ENCODE peak calls at places on chromosomes 2 and 18, in six cellular contexts. L is hepatocyte, C is GM23248, J is HepG2, G is neural progenitor cell, W is fibroblast of lung. Q is an unnamed sample.

GRCh38 chr2:5914831-5915611 is 222.8 kb downstream of the SOX11 start:
- DNase-seq in L (peak; percentile 74), C (peak; percentile 3), J (no peak), G (peak; percentile 73), W (peak; percentile 78), Q (no peak)

GRCh38 chr2:31386648-31387047 is 27.9 kb downstream of the XDH start:
- DNase-seq in L (no peak), C (peak; percentile 19), J (peak; percentile 11), G (peak; percentile 36), W (peak; percentile 11), Q (no peak)

GRCh38 chr2:219417374-219417773 is 803 bp upstream of the DES start:
- DNase-seq in L (no peak), C (no peak), J (no peak), G (no peak), W (no peak), Q (no peak)

GRCh38 chr2:171432969-171433762 is 624 bp downstream of the METTL8 start:
- DNase-seq in L (peak; percentile 65), C (peak; percentile 66), J (peak; percentile 83), G (peak; percentile 56), W (peak; percentile 35), Q (no peak)

GRCh38 chr2:228181098-228182019 is at the start of gene SPHKAP:
- DNase-seq in L (peak; percentile 17), C (peak; percentile 26), J (no peak), G (peak; percentile 60), W (peak; percentile 14), Q (no peak)

GRCh38 chr18:25453556-25454269 is 101.7 kb upstream of the ZNF521 start:
- DNase-seq in L (peak; percentile 29), C (peak; percentile 80), J (no peak), G (no peak), W (peak; percentile 62), Q (no peak)

GRCh38 chr18:36127866-36128845 is 984 bp downstream of the SLC39A6 start:
- DNase-seq in L (peak; percentile 46), C (peak; percentile 65), J (peak; percentile 23), G (peak; percentile 55), W (peak; percentile 58), Q (peak; percentile 37)

GRCh38 chr2:85772019-85772745 is 18.4 kb downstream of the ATOH8 start:
- DNase-seq in L (peak; percentile 95), C (peak; percentile 99), J (peak; percentile 97), G (peak; percentile 75), W (peak; percentile 100), Q (peak; percentile 100)

GRCh38 chr2:160492401-160493226 is 993 bp downstream of the RBMS1 start:
- DNase-seq in L (peak; percentile 89), C (peak; percentile 85), J (peak; percentile 99), G (peak; percentile 95), W (peak; percentile 72), Q (peak; percentile 72)

GRCh38 chr2:121173112-121173511 is 111.9 kb downstream of the TFCP2L1 start:
- DNase-seq in L (no peak), C (no peak), J (no peak), G (no peak), W (no peak), Q (no peak)

GRCh38 chr2:241950878-241951331 is 81.4 kb downstream of the RTP5 start:
- DNase-seq in L (peak; percentile 89), C (peak; percentile 81), J (peak; percentile 71), G (peak; percentile 94), W (peak; percentile 70), Q (peak; percentile 49)

GRCh38 chr2:151302286-151302878 is 12.9 kb upstream of the NMI start:
- DNase-seq in L (no peak), C (peak; percentile 43), J (no peak), G (no peak), W (no peak), Q (no peak)

GRCh38 chr2:210302326-210302725 is 12.6 kb downstream of the MYL1 start:
- DNase-seq in L (no peak), C (peak; percentile 1), J (no peak), G (no peak), W (no peak), Q (no peak)

GRCh38 chr2:197107291-197108269 is 181.1 kb upstream of the PGAP1 start:
- DNase-seq in L (no peak), C (peak; percentile 54), J (no peak), G (no peak), W (peak; percentile 62), Q (peak; percentile 12)

GRCh38 chr2:53075760-53076159 is 691.8 kb upstream of the CHAC2 start:
- DNase-seq in L (no peak), C (no peak), J (no peak), G (no peak), W (peak; percentile 8), Q (no peak)

GRCh38 chr2:160876029-160876428 is 284.2 kb upstream of the TANK start:
- DNase-seq in L (no peak), C (no peak), J (no peak), G (no peak), W (no peak), Q (no peak)

GRCh38 chr2:231905026-231905425 is 21.2 kb downstream of the NPPC start:
- DNase-seq in L (no peak), C (no peak), J (no peak), G (no peak), W (no peak), Q (no peak)

GRCh38 chr2:102085238-102085637 is 57.3 kb upstream of the IL1R1 start:
- DNase-seq in L (no peak), C (no peak), J (no peak), G (no peak), W (no peak), Q (no peak)

GRCh38 chr18:911025-911424 is 6.4 kb downstream of the ADCYAP1 start:
- DNase-seq in L (no peak), C (no peak), J (no peak), G (no peak), W (no peak), Q (no peak)

GRCh38 chr18:28030458-28030857 is 146.5 kb downstream of the CDH2 start:
- DNase-seq in L (no peak), C (no peak), J (no peak), G (no peak), W (no peak), Q (no peak)

GRCh38 chr18:78939105-78939504 is 40.5 kb upstream of the SALL3 start:
- DNase-seq in L (no peak), C (no peak), J (no peak), G (no peak), W (no peak), Q (no peak)

GRCh38 chr2:219175928-219176817 is 552 bp downstream of the CNPPD1 start:
- DNase-seq in L (peak; percentile 71), C (peak; percentile 70), J (no peak), G (peak; percentile 81), W (peak; percentile 27), Q (peak; percentile 62)

GRCh38 chr2:155080394-155080793 is 381.9 kb downstream of the KCNJ3 start:
- DNase-seq in L (no peak), C (no peak), J (no peak), G (no peak), W (no peak), Q (no peak)

GRCh38 chr18:63409301-63409700 is 13.0 kb downstream of the VPS4B start:
- DNase-seq in L (no peak), C (no peak), J (no peak), G (no peak), W (peak; percentile 73), Q (no peak)

GRCh38 chr2:218975060-218975777 is 9.8 kb downstream of the FEV start:
- DNase-seq in L (no peak), C (no peak), J (no peak), G (no peak), W (no peak), Q (no peak)

GRCh38 chr2:17976871-17977746 is 98.6 kb downstream of the KCNS3 start:
- DNase-seq in L (peak; percentile 14), C (peak; percentile 97), J (no peak), G (no peak), W (peak; percentile 100), Q (no peak)

GRCh38 chr2:149743842-149744468 is 156.4 kb upstream of the MMADHC start:
- DNase-seq in L (no peak), C (peak; percentile 94), J (no peak), G (no peak), W (peak; percentile 92), Q (no peak)

GRCh38 chr2:72649810-72650209 is 176.0 kb downstream of the EXOC6B start:
- DNase-seq in L (no peak), C (no peak), J (no peak), G (no peak), W (no peak), Q (no peak)

GRCh38 chr2:33616873-33617272 is 17.8 kb upstream of the FAM98A start:
- DNase-seq in L (no peak), C (no peak), J (no peak), G (no peak), W (peak; percentile 19), Q (no peak)

GRCh38 chr2:188414412-188414811 is 122.7 kb downstream of the GULP1 start:
- DNase-seq in L (no peak), C (peak; percentile 36), J (no peak), G (no peak), W (peak; percentile 78), Q (no peak)

DNA sequence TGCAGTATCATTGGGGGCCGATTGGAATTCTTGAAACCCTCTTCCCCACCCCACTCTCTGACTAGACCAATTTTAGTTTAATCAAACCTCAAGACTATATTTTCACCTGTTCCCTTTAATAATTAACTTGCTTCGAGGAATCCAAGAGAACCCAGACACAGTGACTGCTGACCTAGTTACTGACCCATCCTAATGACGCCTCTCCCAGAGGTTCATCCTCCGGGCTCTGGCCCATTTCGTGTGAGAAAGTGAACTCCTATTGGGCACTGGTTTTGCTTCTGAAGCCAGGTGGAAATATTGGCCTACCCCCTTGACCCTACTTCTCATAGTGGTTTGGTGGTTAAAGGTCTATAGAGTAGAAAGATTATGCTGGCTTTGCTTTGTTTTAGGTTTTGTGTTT is 39.9 kb downstream of the RPL37A start:
- DNase-seq in L (no peak), C (no peak), J (no peak), G (no peak), W (no peak), Q (no peak)
- TF ChIP-seq EZH2 in L (no peak), C (no peak), J (no peak), G (no peak), W (no peak), Q (no peak)

DNA sequence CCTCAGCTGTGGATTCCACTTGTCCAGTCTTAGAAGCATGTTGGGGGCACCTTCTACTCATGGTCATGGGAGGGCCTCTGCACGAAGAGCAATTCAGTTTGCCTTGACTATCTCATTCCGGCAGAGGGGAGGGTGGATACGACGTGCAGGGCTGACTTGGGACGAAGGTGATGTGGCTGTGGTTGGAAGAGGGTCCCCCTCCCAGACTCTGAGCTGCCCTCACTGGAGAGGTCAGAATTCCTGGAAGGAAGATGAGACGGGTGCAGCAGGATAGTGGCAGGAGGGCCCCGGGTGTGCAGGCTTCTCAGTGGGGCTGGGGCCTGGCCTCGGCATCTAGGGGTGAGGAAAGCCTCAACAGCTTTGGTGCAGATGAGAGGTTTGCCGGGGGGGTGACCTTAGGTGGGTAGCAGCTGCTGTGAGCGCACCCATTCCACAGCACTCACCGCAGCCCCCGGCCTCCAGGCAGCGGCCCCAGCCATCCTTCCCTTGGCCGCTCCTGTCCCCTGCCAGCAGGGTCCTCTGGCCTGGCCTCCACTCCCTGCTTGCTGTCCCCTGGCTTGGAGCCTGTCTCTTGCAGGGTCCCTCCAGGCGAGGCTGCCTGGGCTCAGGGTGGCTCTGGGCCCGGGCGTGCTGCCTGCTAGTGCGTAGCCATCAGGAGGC is 3.2 kb downstream of the RNPEPL1 start:
- DNase-seq in L (no peak), C (no peak), J (no peak), G (no peak), W (no peak), Q (no peak)
- H3K79me2 ChIP-seq in L (peaks cover 27% of the 10 kb centered on the region), C (peaks cover 13% of the 10 kb centered on the region), J (peaks cover 22% of the 10 kb centered on the region), G (no peaks in the 10 kb centered on the region), W (peaks cover 5% of the 10 kb centered on the region), Q (peaks cover 20% of the 10 kb centered on the region)

GRCh38 chr2:174340400-174341300 is 5.9 kb downstream of the SP9 start:
- DNase-seq in L (peak; percentile 27), C (no peak), J (peak; percentile 41), G (peak; percentile 85), W (no peak), Q (no peak)
- TF ChIP-seq EZH2 in L (peak; percentile 99), C (no peak), J (peak; percentile 15), G (no peak), W (peak; percentile 38), Q (peak; percentile 98)

GRCh38 chr2:211722928-211723327 is 815.7 kb downstream of the ERBB4 start:
- DNase-seq in L (no peak), C (no peak), J (no peak), G (no peak), W (no peak), Q (no peak)
- H3K79me2 ChIP-seq in L (no peaks in the 10 kb centered on the region), C (no peaks in the 10 kb centered on the region), J (no peaks in the 10 kb centered on the region), G (no peaks in the 10 kb centered on the region), W (no peaks in the 10 kb centered on the region), Q (no peaks in the 10 kb centered on the region)

Q was measured in endothelial cell of umbilical vein.